ENCODE peak calls at places on chromosome 21, in eight cellular contexts. One of them, this sample, is unnamed.

GRCh38 chr21:42108554-42108885 is 37.4 kb downstream of the UMODL1 start:
- DNase-seq in fibroblast of lung: no peak
- DNase-seq in stomach: no peak
- DNase-seq in adrenal gland: no peak
- DNase-seq in right lobe of liver: no peak
- DNase-seq in OCI-LY7: no peak
- DNase-seq in cardiac muscle cell: no peak
- DNase-seq in HL-60: no peak
- DNase-seq in this sample: no peak

GRCh38 chr21:40652436-40652835 is 194.5 kb downstream of the DSCAM start:
- DNase-seq in right lobe of liver: no peak
- DNase-seq in cardiac muscle cell: no peak
- DNase-seq in adrenal gland: no peak
- DNase-seq in stomach: no peak
- DNase-seq in fibroblast of lung: no peak
- DNase-seq in OCI-LY7: no peak
- DNase-seq in HL-60: no peak
- DNase-seq in this sample: no peak

GRCh38 chr21:41180752-41181151 is 12.8 kb downstream of the BACE2 start:
- DNase-seq in stomach: no peak
- DNase-seq in cardiac muscle cell: no peak
- DNase-seq in OCI-LY7: no peak
- DNase-seq in right lobe of liver: no peak
- DNase-seq in HL-60: no peak
- DNase-seq in fibroblast of lung: no peak
- DNase-seq in adrenal gland: no peak
- DNase-seq in this sample: no peak

GRCh38 chr21:38439336-38439900 is 58.9 kb downstream of the ERG start:
- DNase-seq in right lobe of liver: no peak
- DNase-seq in OCI-LY7: no peak
- DNase-seq in cardiac muscle cell: no peak
- DNase-seq in stomach: no peak
- DNase-seq in HL-60: peak; percentile 27
- DNase-seq in fibroblast of lung: peak; percentile 64
- DNase-seq in adrenal gland: no peak
- DNase-seq in this sample: no peak

GRCh38 chr21:29311802-29312201 is 13.1 kb downstream of the BACH1 start:
- DNase-seq in cardiac muscle cell: no peak
- DNase-seq in HL-60: no peak
- DNase-seq in fibroblast of lung: no peak
- DNase-seq in OCI-LY7: no peak
- DNase-seq in adrenal gland: no peak
- DNase-seq in right lobe of liver: no peak
- DNase-seq in stomach: no peak
- DNase-seq in this sample: no peak

GRCh38 chr21:10464975-10465374 is 56.4 kb upstream of the TPTE start:
- DNase-seq in right lobe of liver: no peak
- DNase-seq in stomach: no peak
- DNase-seq in cardiac muscle cell: no peak
- DNase-seq in HL-60: no peak
- DNase-seq in fibroblast of lung: no peak
- DNase-seq in OCI-LY7: no peak
- DNase-seq in adrenal gland: no peak
- DNase-seq in this sample: no peak

GRCh38 chr21:14259669-14260458 is 43.9 kb downstream of the RBM11 start:
- DNase-seq in HL-60: peak; percentile 10
- DNase-seq in OCI-LY7: peak; percentile 46
- DNase-seq in adrenal gland: no peak
- DNase-seq in right lobe of liver: no peak
- DNase-seq in cardiac muscle cell: peak; percentile 66
- DNase-seq in stomach: no peak
- DNase-seq in fibroblast of lung: peak; percentile 28
- DNase-seq in this sample: no peak

GRCh38 chr21:46183910-46184624 is at the start of gene SPATC1L:
- DNase-seq in stomach: peak; percentile 39
- DNase-seq in HL-60: peak; percentile 18
- DNase-seq in right lobe of liver: no peak
- DNase-seq in adrenal gland: peak; percentile 86
- DNase-seq in fibroblast of lung: peak; percentile 85
- DNase-seq in cardiac muscle cell: peak; percentile 74
- DNase-seq in OCI-LY7: peak; percentile 46
- DNase-seq in this sample: no peak

GRCh38 chr21:43272591-43272990 is 103.8 kb downstream of the CRYAA start:
- DNase-seq in right lobe of liver: no peak
- DNase-seq in stomach: no peak
- DNase-seq in HL-60: no peak
- DNase-seq in cardiac muscle cell: no peak
- DNase-seq in adrenal gland: no peak
- DNase-seq in fibroblast of lung: no peak
- DNase-seq in OCI-LY7: no peak
- DNase-seq in this sample: no peak

GRCh38 chr21:25385912-25386474 is 221.3 kb downstream of the MRPL39 start:
- DNase-seq in fibroblast of lung: peak; percentile 59
- DNase-seq in stomach: peak; percentile 38
- DNase-seq in cardiac muscle cell: peak; percentile 79
- DNase-seq in right lobe of liver: no peak
- DNase-seq in HL-60: no peak
- DNase-seq in adrenal gland: peak; percentile 52
- DNase-seq in OCI-LY7: peak; percentile 62
- DNase-seq in this sample: peak; percentile 47

GRCh38 chr21:27300770-27301169 is 333.9 kb upstream of the ADAMTS5 start:
- DNase-seq in stomach: no peak
- DNase-seq in cardiac muscle cell: no peak
- DNase-seq in right lobe of liver: no peak
- DNase-seq in fibroblast of lung: peak; percentile 45
- DNase-seq in adrenal gland: no peak
- DNase-seq in OCI-LY7: no peak
- DNase-seq in HL-60: no peak
- DNase-seq in this sample: peak; percentile 50

GRCh38 chr21:43361127-43361492 is 65.8 kb downstream of the SIK1 start:
- DNase-seq in HL-60: no peak
- DNase-seq in right lobe of liver: no peak
- DNase-seq in adrenal gland: no peak
- DNase-seq in stomach: no peak
- DNase-seq in OCI-LY7: peak; percentile 69
- DNase-seq in cardiac muscle cell: no peak
- DNase-seq in fibroblast of lung: no peak
- DNase-seq in this sample: no peak

GRCh38 chr21:10425856-10426255 is 95.5 kb upstream of the TPTE start:
- DNase-seq in right lobe of liver: no peak
- DNase-seq in OCI-LY7: no peak
- DNase-seq in fibroblast of lung: no peak
- DNase-seq in adrenal gland: no peak
- DNase-seq in stomach: no peak
- DNase-seq in cardiac muscle cell: no peak
- DNase-seq in HL-60: no peak
- DNase-seq in this sample: no peak

GRCh38 chr21:42555756-42556438 is 42.2 kb downstream of the SLC37A1 start:
- DNase-seq in OCI-LY7: no peak
- DNase-seq in fibroblast of lung: no peak
- DNase-seq in cardiac muscle cell: no peak
- DNase-seq in right lobe of liver: peak; percentile 42
- DNase-seq in adrenal gland: peak; percentile 8
- DNase-seq in HL-60: no peak
- DNase-seq in stomach: no peak
- DNase-seq in this sample: no peak

GRCh38 chr21:45894107-45894810 is 87.3 kb upstream of the COL6A1 start:
- DNase-seq in adrenal gland: no peak
- DNase-seq in HL-60: no peak
- DNase-seq in stomach: no peak
- DNase-seq in right lobe of liver: no peak
- DNase-seq in OCI-LY7: no peak
- DNase-seq in fibroblast of lung: peak; percentile 81
- DNase-seq in cardiac muscle cell: peak; percentile 42
- DNase-seq in this sample: peak; percentile 46

GRCh38 chr21:39386194-39386593 is 37.3 kb upstream of the HMGN1 start:
- DNase-seq in right lobe of liver: peak; percentile 65
- DNase-seq in cardiac muscle cell: no peak
- DNase-seq in HL-60: no peak
- DNase-seq in OCI-LY7: no peak
- DNase-seq in adrenal gland: peak; percentile 71
- DNase-seq in stomach: peak; percentile 37
- DNase-seq in fibroblast of lung: no peak
- DNase-seq in this sample: no peak

GRCh38 chr21:46109251-46110221 is 11.6 kb downstream of the COL6A2 start:
- DNase-seq in fibroblast of lung: no peak
- DNase-seq in cardiac muscle cell: no peak
- DNase-seq in right lobe of liver: peak; percentile 38
- DNase-seq in stomach: peak; percentile 9
- DNase-seq in HL-60: no peak
- DNase-seq in adrenal gland: no peak
- DNase-seq in OCI-LY7: no peak
- DNase-seq in this sample: no peak

GRCh38 chr21:42840411-42841155 is 38.8 kb downstream of the WDR4 start:
- DNase-seq in stomach: no peak
- DNase-seq in fibroblast of lung: no peak
- DNase-seq in right lobe of liver: peak; percentile 7
- DNase-seq in cardiac muscle cell: no peak
- DNase-seq in adrenal gland: peak; percentile 11
- DNase-seq in HL-60: no peak
- DNase-seq in OCI-LY7: no peak
- DNase-seq in this sample: no peak

GRCh38 chr21:46368533-46369285 is 44.8 kb downstream of the PCNT start:
- DNase-seq in right lobe of liver: no peak
- DNase-seq in stomach: no peak
- DNase-seq in HL-60: peak; percentile 18
- DNase-seq in fibroblast of lung: no peak
- DNase-seq in OCI-LY7: no peak
- DNase-seq in cardiac muscle cell: no peak
- DNase-seq in adrenal gland: no peak
- DNase-seq in this sample: no peak

GRCh38 chr21:25936776-25937175 is 202.0 kb downstream of the GABPA start:
- DNase-seq in right lobe of liver: no peak
- DNase-seq in stomach: no peak
- DNase-seq in adrenal gland: no peak
- DNase-seq in OCI-LY7: no peak
- DNase-seq in HL-60: no peak
- DNase-seq in fibroblast of lung: peak; percentile 75
- DNase-seq in cardiac muscle cell: no peak
- DNase-seq in this sample: no peak

GRCh38 chr21:38831526-38832467 is 26.1 kb downstream of the ETS2 start:
- DNase-seq in fibroblast of lung: peak; percentile 94
- DNase-seq in stomach: peak; percentile 68
- DNase-seq in right lobe of liver: peak; percentile 86
- DNase-seq in cardiac muscle cell: no peak
- DNase-seq in OCI-LY7: no peak
- DNase-seq in HL-60: peak; percentile 97
- DNase-seq in adrenal gland: peak; percentile 57
- DNase-seq in this sample: peak; percentile 95

GRCh38 chr21:36709868-36710728 is 11.2 kb downstream of the SIM2 start:
- DNase-seq in HL-60: no peak
- DNase-seq in cardiac muscle cell: no peak
- DNase-seq in OCI-LY7: no peak
- DNase-seq in adrenal gland: no peak
- DNase-seq in right lobe of liver: peak; percentile 34
- DNase-seq in fibroblast of lung: no peak
- DNase-seq in stomach: peak; percentile 20
- DNase-seq in this sample: no peak
- TF ChIP-seq CTCF in HL-60: no peak
- TF ChIP-seq CTCF in cardiac muscle cell: no peak
- TF ChIP-seq CTCF in OCI-LY7: no peak
- TF ChIP-seq CTCF in adrenal gland: no peak
- TF ChIP-seq CTCF in right lobe of liver: no peak
- TF ChIP-seq CTCF in fibroblast of lung: no peak
- TF ChIP-seq CTCF in stomach: no peak
- TF ChIP-seq CTCF in this sample: no peak

GRCh38 chr21:17612023-17612564 is 607 bp downstream of the BTG3 start:
- DNase-seq in adrenal gland: peak; percentile 41
- DNase-seq in HL-60: no peak
- DNase-seq in stomach: peak; percentile 48
- DNase-seq in cardiac muscle cell: peak; percentile 21
- DNase-seq in fibroblast of lung: peak; percentile 50
- DNase-seq in right lobe of liver: peak; percentile 50
- DNase-seq in OCI-LY7: peak; percentile 41
- DNase-seq in this sample: no peak

GRCh38 chr21:17611414-17612022 is 1.2 kb downstream of the BTG3 start:
- DNase-seq in fibroblast of lung: peak; percentile 94
- DNase-seq in OCI-LY7: peak; percentile 85
- DNase-seq in right lobe of liver: peak; percentile 66
- DNase-seq in adrenal gland: peak; percentile 87
- DNase-seq in HL-60: peak; percentile 46
- DNase-seq in stomach: peak; percentile 86
- DNase-seq in cardiac muscle cell: peak; percentile 61
- DNase-seq in this sample: peak; percentile 77

GRCh38 chr21:17607684-17608083 is 5.0 kb downstream of the BTG3 start:
- DNase-seq in cardiac muscle cell: no peak
- DNase-seq in OCI-LY7: no peak
- DNase-seq in HL-60: no peak
- DNase-seq in fibroblast of lung: no peak
- DNase-seq in adrenal gland: no peak
- DNase-seq in right lobe of liver: no peak
- DNase-seq in stomach: no peak
- DNase-seq in this sample: no peak

GRCh38 chr21:17610862-17611261 is 1.8 kb downstream of the BTG3 start:
- DNase-seq in OCI-LY7: peak; percentile 15
- DNase-seq in stomach: peak; percentile 27
- DNase-seq in fibroblast of lung: peak; percentile 35
- DNase-seq in adrenal gland: peak; percentile 28
- DNase-seq in right lobe of liver: no peak
- DNase-seq in cardiac muscle cell: no peak
- DNase-seq in HL-60: no peak
- DNase-seq in this sample: no peak

DNA sequence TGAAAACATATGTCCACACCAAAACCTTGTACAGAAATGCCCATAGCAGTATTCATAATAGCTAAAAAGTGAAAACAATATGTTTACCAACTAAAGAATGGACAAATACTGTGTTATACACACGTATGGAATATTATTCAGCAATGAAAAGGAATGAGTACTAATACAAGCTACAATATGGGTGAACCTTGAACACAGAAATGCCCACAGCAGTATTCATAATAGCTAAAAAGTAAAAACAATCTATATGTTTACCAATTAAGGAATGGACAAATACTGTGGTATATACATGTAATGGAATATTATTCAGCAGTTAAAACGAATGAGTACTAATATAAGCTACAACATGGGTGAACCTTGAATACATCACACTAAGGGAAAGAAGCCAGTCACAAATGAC is 3.0 kb downstream of the BTG3 start:
- DNase-seq in OCI-LY7: no peak
- DNase-seq in fibroblast of lung: no peak
- DNase-seq in right lobe of liver: no peak
- DNase-seq in cardiac muscle cell: no peak
- DNase-seq in adrenal gland: no peak
- DNase-seq in stomach: no peak
- DNase-seq in HL-60: no peak
- DNase-seq in this sample: no peak
- H3K4me3 ChIP-seq in OCI-LY7: no peak overlapping the region
- H3K4me3 ChIP-seq in fibroblast of lung: no peak overlapping the region
- H3K4me3 ChIP-seq in right lobe of liver: no peak overlapping the region
- H3K4me3 ChIP-seq in cardiac muscle cell: no peak overlapping the region
- H3K4me3 ChIP-seq in adrenal gland: no peak overlapping the region
- H3K4me3 ChIP-seq in stomach: no peak overlapping the region
- H3K4me3 ChIP-seq in HL-60: no peak overlapping the region
- H3K4me3 ChIP-seq in this sample: no peak overlapping the region

GRCh38 chr21:22575165-22575584 is 1577.0 kb downstream of the NCAM2 start:
- DNase-seq in right lobe of liver: no peak
- DNase-seq in stomach: no peak
- DNase-seq in adrenal gland: peak; percentile 19
- DNase-seq in cardiac muscle cell: peak; percentile 52
- DNase-seq in HL-60: peak; percentile 28
- DNase-seq in fibroblast of lung: no peak
- DNase-seq in OCI-LY7: peak; percentile 62
- DNase-seq in this sample: no peak
- H3K27ac ChIP-seq in right lobe of liver: no peak overlapping the region
- H3K27ac ChIP-seq in stomach: no peak overlapping the region
- H3K27ac ChIP-seq in adrenal gland: no peak overlapping the region
- H3K27ac ChIP-seq in cardiac muscle cell: no peak overlapping the region
- H3K27ac ChIP-seq in HL-60: no peak overlapping the region
- H3K27ac ChIP-seq in fibroblast of lung: no peak overlapping the region
- H3K27ac ChIP-seq in OCI-LY7: peak overlapping the region; percentile 39
- H3K27ac ChIP-seq in this sample: no peak overlapping the region

GRCh38 chr21:44817914-44818635 is at the start of gene SUMO3:
- DNase-seq in cardiac muscle cell: peak; percentile 79
- DNase-seq in stomach: peak; percentile 86
- DNase-seq in OCI-LY7: peak; percentile 88
- DNase-seq in HL-60: peak; percentile 73
- DNase-seq in fibroblast of lung: peak; percentile 72
- DNase-seq in right lobe of liver: peak; percentile 83
- DNase-seq in adrenal gland: peak; percentile 74
- DNase-seq in this sample: peak; percentile 42
- TF ChIP-seq CTCF in cardiac muscle cell: no peak
- TF ChIP-seq CTCF in stomach: no peak
- TF ChIP-seq CTCF in OCI-LY7: no peak
- TF ChIP-seq CTCF in HL-60: no peak
- TF ChIP-seq CTCF in fibroblast of lung: no peak
- TF ChIP-seq CTCF in right lobe of liver: no peak
- TF ChIP-seq CTCF in adrenal gland: no peak
- TF ChIP-seq CTCF in this sample: no peak